ENCODE peak calls at places on chromosomes 7 and 10, in seven cellular contexts. O is K562, Y is AG04450, N is cardiac septum, S is suprapubic skin, U is EL, F is astrocyte of the hippocampus. P is an unnamed sample.

GRCh38 chr10:70430489-70431445 is 10.7 kb downstream of the NODAL start:
- DNase-seq in O (no peak), Y (peak; percentile 47), N (no peak), S (no peak), U (no peak), F (no peak), P (no peak)

GRCh38 chr7:117652943-117653700 is 173.3 kb downstream of the CFTR start:
- DNase-seq in O (no peak), Y (no peak), N (no peak), S (no peak), U (no peak), F (no peak), P (no peak)

GRCh38 chr10:20481054-20481453 is 416.1 kb downstream of the NEBL start:
- DNase-seq in O (no peak), Y (no peak), N (no peak), S (no peak), U (no peak), F (no peak), P (no peak)

GRCh38 chr7:36999851-37000480 is 275.7 kb upstream of the AOAH start:
- DNase-seq in O (no peak), Y (no peak), N (no peak), S (no peak), U (no peak), F (peak; percentile 65), P (no peak)

GRCh38 chr7:158000160-158000559 is 587.5 kb downstream of the PTPRN2 start:
- DNase-seq in O (no peak), Y (no peak), N (no peak), S (no peak), U (no peak), F (no peak), P (peak; percentile 38)

GRCh38 chr10:57692255-57692980 is 575.3 kb downstream of the IPMK start:
- DNase-seq in O (no peak), Y (no peak), N (no peak), S (no peak), U (peak; percentile 89), F (peak; percentile 93), P (peak; percentile 9)

GRCh38 chr7:98284335-98285036 is 3.0 kb downstream of the BRI3 start:
- DNase-seq in O (no peak), Y (no peak), N (peak; percentile 92), S (peak; percentile 89), U (peak; percentile 96), F (peak; percentile 73), P (peak; percentile 75)

GRCh38 chr7:131633342-131633843 is 77.0 kb upstream of the PODXL start:
- DNase-seq in O (no peak), Y (no peak), N (no peak), S (no peak), U (peak; percentile 88), F (peak; percentile 50), P (no peak)

GRCh38 chr10:59808896-59809643 is 55.8 kb upstream of the MRLN start:
- DNase-seq in O (peak; percentile 72), Y (no peak), N (no peak), S (no peak), U (peak; percentile 60), F (peak; percentile 80), P (peak; percentile 71)

GRCh38 chr10:132113766-132114365 is 48.1 kb downstream of the JAKMIP3 start:
- DNase-seq in O (no peak), Y (no peak), N (peak; percentile 58), S (peak; percentile 43), U (no peak), F (no peak), P (no peak)